ENCODE peak calls at places on chromosome 14, in four cellular contexts. M, W, T and K are unnamed samples.
A peak's percentile ranks its signal among the peaks of the same experiment; 100 is the strongest.

GRCh38 chr14:34023824-34024767 is 73.2 kb upstream of the EGLN3 start:
- DNase-seq in M (no peak), W (peak; percentile 29), T (no peak), K (no peak)

GRCh38 chr14:50344831-50345563 is 32.9 kb downstream of the DMAC2L start:
- DNase-seq in M (no peak), T (peak; percentile 12), W (no peak), K (no peak)

GRCh38 chr14:77151918-77152588 is 10.5 kb upstream of the ZDHHC22 start:
- DNase-seq in M (no peak), W (peak; percentile 23), T (peak; percentile 61), K (no peak)

GRCh38 chr14:34722723-34723545 is 8.5 kb upstream of the CFL2 start:
- DNase-seq in M (no peak), T (peak; percentile 75), W (peak; percentile 26), K (no peak)

GRCh38 chr14:99747167-99747566 is 46.0 kb upstream of the EML1 start:
- DNase-seq in T (no peak), W (no peak), M (peak; percentile 54), K (no peak)

GRCh38 chr14:68734231-68734732 is 58.6 kb downstream of the ZFP36L1 start:
- DNase-seq in M (no peak), W (no peak), T (no peak), K (no peak)

GRCh38 chr14:56482306-56482705 is 97.3 kb upstream of the TMEM260 start:
- DNase-seq in T (peak; percentile 15), M (no peak), W (peak; percentile 29), K (no peak)

GRCh38 chr14:21309238-21309636 is 29.4 kb downstream of the RPGRIP1 start:
- DNase-seq in T (no peak), W (no peak), M (no peak), K (no peak)

GRCh38 chr14:95153866-95154265 is 3.5 kb downstream of the DICER1 start:
- DNase-seq in M (no peak), W (no peak), T (no peak), K (no peak)

GRCh38 chr14:96094656-96095055 is 55.5 kb downstream of the C14orf132 start:
- DNase-seq in T (no peak), M (no peak), W (no peak), K (no peak)

GRCh38 chr14:98382662-98383061 is 889.3 kb downstream of the BCL11B start:
- DNase-seq in W (no peak), T (no peak), M (no peak), K (no peak)

GRCh38 chr14:99521176-99522024 is 40.2 kb downstream of the CCNK start:
- DNase-seq in W (peak; percentile 4), T (no peak), M (peak; percentile 40), K (peak; percentile 62)

GRCh38 chr14:93120952-93121834 is 5.5 kb upstream of the ITPK1 start:
- DNase-seq in W (no peak), M (no peak), T (no peak), K (no peak)

GRCh38 chr14:26655128-26655527 is 57.3 kb upstream of the NOVA1 start:
- DNase-seq in M (no peak), W (no peak), T (no peak), K (no peak)

GRCh38 chr14:22112004-22112403 is 438.4 kb upstream of the OR4E1 start:
- DNase-seq in T (no peak), M (peak; percentile 21), W (peak; percentile 51), K (no peak)

GRCh38 chr14:63725786-63726185 is 2.1 kb downstream of the SGPP1 start:
- DNase-seq in W (no peak), T (peak; percentile 9), M (no peak), K (no peak)

GRCh38 chr14:95018845-95019244 is 138.5 kb downstream of the DICER1 start:
- DNase-seq in M (no peak), T (peak; percentile 56), W (no peak), K (no peak)

GRCh38 chr14:50837850-50838470 is 7.0 kb upstream of the NIN start:
- DNase-seq in W (no peak), M (no peak), T (no peak), K (no peak)

GRCh38 chr14:102316048-102316745 is 3.3 kb upstream of the ZNF839 start:
- DNase-seq in M (no peak), T (peak; percentile 29), W (peak; percentile 67), K (no peak)

GRCh38 chr14:101083564-101084435 is 180.3 kb upstream of the RTL1 start:
- DNase-seq in W (peak; percentile 68), M (no peak), T (peak; percentile 29), K (peak; percentile 60)

GRCh38 chr14:30657050-30657449 is 34.9 kb downstream of the SCFD1 start:
- DNase-seq in W (no peak), M (no peak), T (no peak), K (no peak)

GRCh38 chr14:23389396-23389795 is 12.6 kb downstream of the CMTM5 start:
- DNase-seq in M (peak; percentile 43), W (no peak), T (no peak), K (no peak)

GRCh38 chr14:71454513-71455332 is 477.5 kb upstream of the RGS6 start:
- DNase-seq in M (no peak), W (no peak), T (no peak), K (no peak)

GRCh38 chr14:77681196-77682157 is 26.3 kb downstream of the ALKBH1 start:
- DNase-seq in M (no peak), W (no peak), T (peak; percentile 34), K (no peak)

GRCh38 chr14:101352567-101352966 is 208.7 kb upstream of the DIO3 start:
- DNase-seq in T (no peak), W (no peak), M (no peak), K (no peak)

GRCh38 chr14:71668186-71668912 is 263.9 kb upstream of the RGS6 start:
- DNase-seq in T (no peak), M (no peak), W (no peak), K (no peak)

GRCh38 chr14:69615471-69616407 is 4.3 kb downstream of the SUSD6 start:
- DNase-seq in T (peak; percentile 91), W (no peak), M (no peak), K (peak; percentile 64)

GRCh38 chr14:101200650-101201516 is 297.4 kb upstream of the RTL1 start:
- DNase-seq in W (no peak), T (no peak), M (peak; percentile 23), K (peak; percentile 18)

GRCh38 chr14:22520235-22520634 is 68.8 kb downstream of the DAD1 start:
- DNase-seq in W (no peak), M (no peak), T (peak; percentile 61), K (no peak)

GRCh38 chr14:104011824-104012517 is 69.6 kb upstream of the RD3L start:
- DNase-seq in T (no peak), M (no peak), W (no peak), K (peak; percentile 43)

GRCh38 chr14:88791252-88791621 is 1.5 kb downstream of the EML5 start:
- DNase-seq in T (no peak), W (no peak), M (no peak), K (no peak)

GRCh38 chr14:65352964-65353530 is 59.5 kb upstream of the FUT8 start:
- DNase-seq in M (no peak), W (no peak), T (peak; percentile 54), K (no peak)

GRCh38 chr14:97329701-97330100 is 532.5 kb downstream of the VRK1 start:
- DNase-seq in M (no peak), T (no peak), W (no peak), K (no peak)

GRCh38 chr14:95545769-95546168 is 10.9 kb downstream of the GLRX5 start:
- DNase-seq in T (peak; percentile 89), W (no peak), M (no peak), K (no peak)

GRCh38 chr14:101542391-101542790 is 18.9 kb upstream of the DIO3 start:
- DNase-seq in W (no peak), M (no peak), T (no peak), K (peak; percentile 67)

GRCh38 chr14:44847910-44848309 is 113.8 kb downstream of the KLHL28 start:
- DNase-seq in T (peak; percentile 63), M (no peak), W (no peak), K (no peak)

DNA sequence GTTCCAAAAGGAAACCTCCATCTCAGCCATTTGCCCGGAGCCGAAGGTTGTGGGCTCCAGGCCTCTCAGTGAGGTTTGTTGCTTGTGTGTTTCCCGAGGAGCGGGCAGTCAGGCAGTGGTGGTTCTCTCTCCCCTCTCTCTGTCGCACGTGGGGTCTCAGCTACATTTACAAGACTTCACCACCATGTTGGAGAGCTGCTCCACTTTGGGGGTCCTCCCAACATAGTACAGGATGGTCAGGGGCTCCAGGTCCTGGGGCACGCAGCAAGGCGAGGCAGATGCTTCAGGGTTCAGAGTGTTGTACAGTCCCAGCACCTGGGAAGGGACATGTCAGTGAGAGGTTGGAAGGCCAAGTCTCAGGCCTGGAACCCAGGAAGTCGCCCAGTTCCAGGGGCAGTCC is 22.8 kb downstream of the TGFB3 start:
- DNase-seq in W (no peak), T (no peak), M (no peak), K (no peak)
- H3K4me1 ChIP-seq in W (peaks cover 14% of the 10 kb centered on the region), T (no peaks in the 10 kb centered on the region), M (no peaks in the 10 kb centered on the region), K (no peaks in the 10 kb centered on the region)

DNA sequence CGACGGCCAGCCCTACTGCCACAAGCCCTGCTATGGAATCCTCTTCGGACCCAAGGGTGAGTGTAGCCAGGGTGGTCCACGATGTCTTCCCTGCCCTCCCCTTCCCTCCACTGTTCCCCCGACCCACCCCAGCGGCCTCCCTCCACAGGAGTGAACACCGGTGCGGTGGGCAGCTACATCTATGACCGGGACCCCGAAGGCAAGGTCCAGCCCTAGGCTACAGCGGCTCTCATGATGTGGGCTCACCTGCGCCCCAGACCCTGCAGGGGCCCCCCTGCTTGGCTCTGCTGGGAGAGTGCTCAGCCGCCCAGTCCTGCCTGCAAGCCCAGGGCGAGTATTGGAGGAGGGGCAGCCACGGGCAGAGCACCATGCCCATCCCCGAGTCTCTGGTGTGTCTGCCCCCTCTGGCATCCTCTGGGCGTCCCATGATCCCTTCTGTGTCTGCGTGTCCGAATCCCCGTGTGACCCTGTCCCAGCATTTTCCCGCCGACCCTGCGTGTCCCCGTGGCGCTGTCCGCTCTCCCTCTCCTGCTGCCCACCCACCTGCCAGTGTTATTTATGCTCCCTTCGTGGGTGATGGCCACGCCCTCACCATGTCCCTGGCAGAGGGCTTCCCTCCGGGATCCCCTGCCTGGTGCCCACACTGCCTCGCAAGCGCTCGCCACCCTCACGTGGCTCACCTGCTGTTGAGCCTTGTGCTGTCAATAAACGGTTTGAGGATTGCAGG is 5.0 kb downstream of the CRIP2 start:
- DNase-seq in M (no peak), T (no peak), W (no peak), K (no peak)
- H3K4me1 ChIP-seq in M (peaks cover 12% of the 10 kb centered on the region), T (peaks cover 27% of the 10 kb centered on the region), W (peaks cover 42% of the 10 kb centered on the region), K (peaks cover 86% of the 10 kb centered on the region)

DNA sequence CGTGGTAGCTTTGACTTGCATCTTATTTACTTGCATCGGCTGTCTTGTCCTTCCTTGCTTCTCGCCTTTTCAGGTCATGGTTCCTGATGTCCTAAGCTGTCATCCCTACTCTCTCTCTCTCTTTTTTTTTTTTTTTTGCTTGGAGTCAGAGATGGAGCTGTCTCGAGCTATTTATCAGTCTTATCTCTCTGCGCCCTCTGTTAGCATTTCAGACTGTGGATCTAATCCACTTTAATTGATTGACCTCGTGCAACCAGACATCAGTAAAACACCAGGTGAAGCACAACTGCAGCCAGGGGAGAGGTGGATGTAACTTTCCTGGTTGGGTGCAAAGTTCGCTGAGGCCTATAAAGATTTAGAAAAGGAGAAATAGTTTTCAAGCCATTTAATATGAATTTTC is 554.8 kb downstream of the DIO2 start:
- DNase-seq in W (no peak), T (no peak), M (no peak), K (no peak)
- H3K4me1 ChIP-seq in W (no peaks in the 10 kb centered on the region), T (no peaks in the 10 kb centered on the region), M (no peaks in the 10 kb centered on the region), K (no peaks in the 10 kb centered on the region)

DNA sequence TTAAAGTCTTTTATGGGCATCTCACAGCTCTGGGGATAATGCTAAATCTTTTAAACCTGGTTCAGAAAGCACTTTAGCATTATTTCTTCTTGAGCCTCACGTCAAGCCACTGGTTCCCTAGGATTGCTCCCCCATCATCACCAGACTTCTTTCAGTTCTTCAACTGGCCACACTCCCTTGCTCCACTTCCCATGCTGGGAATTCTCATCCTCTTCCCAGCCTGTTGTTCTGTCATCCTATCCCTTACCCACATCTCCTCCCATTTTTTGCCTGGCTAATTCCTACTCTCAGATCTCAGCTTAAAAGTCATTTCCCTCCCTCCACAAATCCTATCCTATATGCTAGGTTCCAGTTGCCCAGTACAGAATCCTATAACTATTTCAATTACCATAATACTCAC is 14.4 kb downstream of the FERMT2 start:
- DNase-seq in T (no peak), W (no peak), M (no peak), K (no peak)
- H3K4me1 ChIP-seq in T (peaks cover 82% of the 10 kb centered on the region), W (peaks cover 12% of the 10 kb centered on the region), M (peaks cover 8% of the 10 kb centered on the region), K (peaks cover 4% of the 10 kb centered on the region)